ENCODE peak calls at places on chromosome 1, in six cellular contexts. P is endothelial cell of umbilical vein, J is IMR-90, O is ovary, H is NB4, C is A549. G is an unnamed sample.

GRCh38 chr1:46601257-46602007 is 2.6 kb downstream of the MKNK1 start:
- DNase-seq in P (no peak), J (no peak), O (no peak), H (no peak), C (no peak), G (no peak)

GRCh38 chr1:175394739-175395138 is 202.2 kb upstream of the KIAA0040 start:
- DNase-seq in P (no peak), J (no peak), O (no peak), H (no peak), C (no peak), G (no peak)

GRCh38 chr1:27961646-27962221 is 2.0 kb downstream of the XKR8 start:
- DNase-seq in P (no peak), J (no peak), O (no peak), H (no peak), C (no peak), G (no peak)

GRCh38 chr1:223533708-223534107 is 131.8 kb downstream of the CAPN8 start:
- DNase-seq in P (no peak), J (no peak), O (no peak), H (no peak), C (no peak), G (no peak)

GRCh38 chr1:59500970-59501742 is 204.3 kb downstream of the FGGY start:
- DNase-seq in P (no peak), J (no peak), O (no peak), H (peak; percentile 60), C (no peak), G (no peak)

GRCh38 chr1:181784039-181784683 is 277.4 kb downstream of the ZNF648 start:
- DNase-seq in P (no peak), J (no peak), O (no peak), H (peak; percentile 33), C (no peak), G (no peak)

GRCh38 chr1:232279909-232280308 is 350.0 kb downstream of the SIPA1L2 start:
- DNase-seq in P (no peak), J (no peak), O (no peak), H (no peak), C (no peak), G (no peak)

GRCh38 chr1:205351984-205352713 is 4.6 kb downstream of the KLHDC8A start:
- DNase-seq in P (no peak), J (peak; percentile 40), O (peak; percentile 81), H (no peak), C (no peak), G (no peak)

GRCh38 chr1:196399713-196400112 is 208.5 kb downstream of the KCNT2 start:
- DNase-seq in P (no peak), J (no peak), O (no peak), H (no peak), C (no peak), G (no peak)

GRCh38 chr1:96281491-96281890 is 440.1 kb upstream of the PTBP2 start:
- DNase-seq in P (no peak), J (no peak), O (no peak), H (no peak), C (no peak), G (no peak)

GRCh38 chr1:17573518-17574041 is 34.1 kb downstream of the ARHGEF10L start:
- DNase-seq in P (no peak), J (no peak), O (no peak), H (no peak), C (no peak), G (no peak)

GRCh38 chr1:87986154-87986914 is 657.7 kb downstream of the LMO4 start:
- DNase-seq in P (no peak), J (no peak), O (no peak), H (no peak), C (no peak), G (no peak)

GRCh38 chr1:175317309-175317708 is 124.7 kb upstream of the KIAA0040 start:
- DNase-seq in P (no peak), J (no peak), O (no peak), H (peak; percentile 27), C (no peak), G (no peak)

GRCh38 chr1:150236614-150236934 is 662 bp upstream of the ANP32E start:
- DNase-seq in P (no peak), J (no peak), O (no peak), H (no peak), C (peak; percentile 82), G (no peak)

GRCh38 chr1:65147424-65148177 is 402 bp upstream of the AK4 start:
- DNase-seq in P (peak; percentile 11), J (no peak), O (peak; percentile 32), H (peak; percentile 37), C (no peak), G (peak; percentile 52)

GRCh38 chr1:21865943-21866628 is 54.0 kb downstream of the LDLRAD2 start:
- DNase-seq in P (no peak), J (no peak), O (no peak), H (peak; percentile 74), C (no peak), G (peak; percentile 86)

GRCh38 chr1:176885756-176886155 is 278.8 kb downstream of the ASTN1 start:
- DNase-seq in P (no peak), J (no peak), O (no peak), H (no peak), C (no peak), G (no peak)

GRCh38 chr1:173996995-173997394 is 25.2 kb downstream of the RC3H1 start:
- DNase-seq in P (no peak), J (peak; percentile 6), O (no peak), H (no peak), C (no peak), G (no peak)

GRCh38 chr1:8816306-8816705 is 1.1 kb downstream of the RERE start:
- DNase-seq in P (peak; percentile 78), J (peak; percentile 53), O (no peak), H (no peak), C (no peak), G (no peak)

GRCh38 chr1:201886103-201886885 is 2.4 kb upstream of the SHISA4 start:
- DNase-seq in P (no peak), J (no peak), O (no peak), H (no peak), C (no peak), G (no peak)

GRCh38 chr1:201890223-201890622 is 1.5 kb downstream of the SHISA4 start:
- DNase-seq in P (no peak), J (no peak), O (no peak), H (no peak), C (no peak), G (no peak)

GRCh38 chr1:201889092-201889968 is 632 bp downstream of the SHISA4 start:
- DNase-seq in P (no peak), J (no peak), O (peak; percentile 16), H (no peak), C (no peak), G (no peak)

GRCh38 chr1:201887116-201887866 is 1.4 kb upstream of the SHISA4 start:
- DNase-seq in P (no peak), J (no peak), O (no peak), H (no peak), C (no peak), G (no peak)

DNA sequence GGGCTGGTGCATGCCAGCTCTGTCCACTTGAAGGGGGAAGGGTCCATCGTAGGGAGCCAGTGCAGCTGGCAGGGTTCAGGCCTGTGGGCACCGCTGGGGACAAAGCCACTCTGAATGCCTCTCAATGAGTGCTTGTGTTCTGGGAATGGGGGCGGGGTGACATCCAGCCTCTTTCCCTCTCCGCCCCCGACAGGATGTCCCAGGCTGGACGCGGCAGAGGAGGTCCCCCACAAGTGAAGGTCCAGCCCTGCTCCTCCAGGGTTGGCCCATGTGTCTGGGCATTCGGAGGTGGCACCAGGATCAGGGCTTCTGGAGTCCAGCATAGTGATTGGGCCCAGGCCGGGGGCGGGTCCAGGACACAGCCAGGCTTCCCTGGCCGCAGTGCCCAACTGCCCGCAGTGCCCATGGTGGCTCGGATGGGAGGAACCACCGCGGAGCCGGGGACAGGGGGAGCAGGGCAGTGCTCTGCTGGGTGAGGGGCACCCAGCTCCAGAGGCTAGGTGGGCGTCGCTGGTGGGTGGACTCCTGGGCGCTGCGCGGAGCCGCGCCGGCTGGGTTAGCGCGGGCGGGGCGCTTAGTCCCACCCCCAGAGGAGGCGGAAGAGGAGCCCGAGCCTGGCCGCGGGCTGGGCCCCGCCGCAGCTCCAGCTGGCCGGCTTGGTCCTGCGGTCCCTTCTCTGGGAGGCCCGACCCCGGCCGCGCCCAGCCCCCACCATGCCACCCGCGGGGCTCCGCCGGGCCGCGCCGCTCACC is at the start of gene SHISA4:
- DNase-seq in P (peak; percentile 81), J (peak; percentile 29), O (peak; percentile 61), H (no peak), C (peak; percentile 86), G (peak; percentile 47)
- TF ChIP-seq POLR2A in P (no peak), J (no peak), O (peak; percentile 23), H (no peak), C (peak; percentile 79), G (no peak)

DNA sequence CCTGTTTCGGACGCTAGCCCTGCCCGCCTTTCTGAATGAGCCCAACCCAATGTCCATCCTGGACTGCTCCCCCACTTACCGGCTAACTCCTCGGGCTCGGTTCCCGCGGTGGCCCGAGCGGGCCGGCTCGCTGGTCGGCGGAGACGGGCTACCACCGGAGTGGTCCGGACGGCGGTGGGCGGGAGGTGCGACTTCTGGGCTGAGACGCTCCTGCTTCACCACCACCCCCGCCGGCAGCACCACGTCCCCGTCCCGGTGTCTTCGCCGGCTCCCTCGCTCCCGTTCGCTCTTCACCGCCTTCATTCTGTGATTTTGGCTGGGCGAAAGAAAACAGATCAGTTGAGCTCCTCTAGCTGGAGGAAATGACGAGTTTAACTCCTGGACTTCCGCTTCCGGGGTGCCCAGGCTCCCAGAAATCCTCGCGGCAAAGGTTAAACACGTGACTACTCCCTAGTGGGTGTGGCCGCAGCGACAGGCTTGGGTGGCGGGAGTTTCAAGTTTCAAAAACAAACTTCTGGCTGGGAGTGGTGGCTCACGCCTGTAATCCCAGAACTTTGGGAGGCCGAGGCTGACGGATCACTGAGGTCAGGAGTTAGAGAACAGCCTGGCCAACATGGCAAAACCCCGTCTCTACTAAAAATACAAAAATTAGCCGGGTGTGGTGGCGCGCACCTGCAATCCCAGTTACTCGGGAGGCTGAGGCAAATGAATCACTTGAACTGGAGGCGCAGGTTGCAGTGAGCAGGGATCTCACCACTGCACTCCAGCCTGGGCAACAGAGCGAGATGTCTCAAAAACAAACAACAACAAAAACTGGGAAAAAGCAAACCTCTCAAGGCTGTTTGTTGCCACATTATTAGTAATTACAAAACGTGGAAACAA is at the start of gene SNIP1:
- DNase-seq in P (peak; percentile 93), J (peak; percentile 88), O (peak; percentile 93), H (peak; percentile 92), C (peak; percentile 92), G (peak; percentile 95)
- TF ChIP-seq POLR2A in P (peak; percentile 56), J (peak; percentile 94), O (peak; percentile 76), H (peak; percentile 71), C (peak; percentile 12), G (peak; percentile 84)

GRCh38 chr1:31957701-31958674 is 19.8 kb upstream of the PTP4A2 start:
- DNase-seq in P (no peak), J (no peak), O (no peak), H (peak; percentile 86), C (no peak), G (no peak)
- TF ChIP-seq POLR2A in P (no peak), J (no peak), O (no peak), H (no peak), C (no peak), G (peak; percentile 72)

GRCh38 chr1:42947965-42948732 is 10.5 kb downstream of the SLC2A1 start:
- DNase-seq in P (no peak), J (no peak), O (no peak), H (no peak), C (no peak), G (no peak)

GRCh38 chr1:42944207-42944928 is 14.3 kb downstream of the SLC2A1 start:
- DNase-seq in P (peak; percentile 41), J (no peak), O (no peak), H (peak; percentile 38), C (no peak), G (no peak)

GRCh38 chr1:42947137-42947536 is 11.5 kb downstream of the SLC2A1 start:
- DNase-seq in P (no peak), J (no peak), O (no peak), H (no peak), C (no peak), G (no peak)

GRCh38 chr1:42945171-42945570 is 13.5 kb downstream of the SLC2A1 start:
- DNase-seq in P (no peak), J (no peak), O (no peak), H (no peak), C (no peak), G (no peak)

GRCh38 chr1:42946120-42947009 is 12.3 kb downstream of the SLC2A1 start:
- DNase-seq in P (no peak), J (no peak), O (no peak), H (no peak), C (no peak), G (no peak)
- TF ChIP-seq POLR2A in P (no peak), J (no peak), O (no peak), H (no peak), C (no peak), G (no peak)

G was measured in GM12891.